ENCODE peak calls at places on chromosomes 1 and 21, in five cellular contexts. One of them, this sample, is unnamed.
A peak's percentile ranks its signal among the peaks of the same experiment; 100 is the strongest.

GRCh38 chr1:26959722-26960624 is at the start of gene KDF1:
- DNase-seq in HCT116: peak; percentile 61
- DNase-seq in T47D: peak; percentile 51
- DNase-seq in stimulated activated CD4-positive, alpha-beta T cell treated with anti-CD3 and anti-CD28 coated beads, Interleukin-2, amount 100 ng/mL, for 48 hours: no peak
- DNase-seq in AG09319: no peak
- DNase-seq in this sample: no peak

GRCh38 chr1:204150702-204151561 is 912 bp downstream of the ETNK2 start:
- DNase-seq in AG09319: no peak
- DNase-seq in HCT116: no peak
- DNase-seq in stimulated activated CD4-positive, alpha-beta T cell treated with anti-CD3 and anti-CD28 coated beads, Interleukin-2, amount 100 ng/mL, for 48 hours: no peak
- DNase-seq in T47D: no peak
- DNase-seq in this sample: no peak

GRCh38 chr1:200150721-200151120 is 123.2 kb downstream of the NR5A2 start:
- DNase-seq in HCT116: peak; percentile 51
- DNase-seq in T47D: peak; percentile 50
- DNase-seq in stimulated activated CD4-positive, alpha-beta T cell treated with anti-CD3 and anti-CD28 coated beads, Interleukin-2, amount 100 ng/mL, for 48 hours: no peak
- DNase-seq in AG09319: no peak
- DNase-seq in this sample: no peak

GRCh38 chr1:232558974-232559373 is 71.0 kb downstream of the SIPA1L2 start:
- DNase-seq in HCT116: no peak
- DNase-seq in stimulated activated CD4-positive, alpha-beta T cell treated with anti-CD3 and anti-CD28 coated beads, Interleukin-2, amount 100 ng/mL, for 48 hours: no peak
- DNase-seq in T47D: no peak
- DNase-seq in AG09319: no peak
- DNase-seq in this sample: no peak

GRCh38 chr1:56573311-56573710 is 6.1 kb downstream of the PLPP3 start:
- DNase-seq in stimulated activated CD4-positive, alpha-beta T cell treated with anti-CD3 and anti-CD28 coated beads, Interleukin-2, amount 100 ng/mL, for 48 hours: no peak
- DNase-seq in AG09319: no peak
- DNase-seq in HCT116: no peak
- DNase-seq in T47D: no peak
- DNase-seq in this sample: no peak

GRCh38 chr1:210310562-210310961 is 18.1 kb upstream of the HHAT start:
- DNase-seq in T47D: no peak
- DNase-seq in HCT116: no peak
- DNase-seq in stimulated activated CD4-positive, alpha-beta T cell treated with anti-CD3 and anti-CD28 coated beads, Interleukin-2, amount 100 ng/mL, for 48 hours: no peak
- DNase-seq in AG09319: no peak
- DNase-seq in this sample: no peak

GRCh38 chr1:83920320-83920719 is 78.6 kb downstream of the TTLL7 start:
- DNase-seq in AG09319: no peak
- DNase-seq in HCT116: no peak
- DNase-seq in stimulated activated CD4-positive, alpha-beta T cell treated with anti-CD3 and anti-CD28 coated beads, Interleukin-2, amount 100 ng/mL, for 48 hours: no peak
- DNase-seq in T47D: no peak
- DNase-seq in this sample: no peak

GRCh38 chr1:6357243-6357929 is 36.2 kb downstream of the ACOT7 start:
- DNase-seq in T47D: no peak
- DNase-seq in stimulated activated CD4-positive, alpha-beta T cell treated with anti-CD3 and anti-CD28 coated beads, Interleukin-2, amount 100 ng/mL, for 48 hours: no peak
- DNase-seq in HCT116: no peak
- DNase-seq in AG09319: no peak
- DNase-seq in this sample: no peak

GRCh38 chr1:156167536-156167935 is 14.2 kb downstream of the SEMA4A start:
- DNase-seq in HCT116: no peak
- DNase-seq in stimulated activated CD4-positive, alpha-beta T cell treated with anti-CD3 and anti-CD28 coated beads, Interleukin-2, amount 100 ng/mL, for 48 hours: no peak
- DNase-seq in AG09319: no peak
- DNase-seq in T47D: no peak
- DNase-seq in this sample: no peak

GRCh38 chr1:32014937-32015363 is 1.3 kb downstream of the KHDRBS1 start:
- DNase-seq in T47D: no peak
- DNase-seq in stimulated activated CD4-positive, alpha-beta T cell treated with anti-CD3 and anti-CD28 coated beads, Interleukin-2, amount 100 ng/mL, for 48 hours: no peak
- DNase-seq in AG09319: no peak
- DNase-seq in HCT116: no peak
- DNase-seq in this sample: no peak

GRCh38 chr1:38964140-38964548 is 22.5 kb upstream of the RHBDL2 start:
- DNase-seq in T47D: no peak
- DNase-seq in stimulated activated CD4-positive, alpha-beta T cell treated with anti-CD3 and anti-CD28 coated beads, Interleukin-2, amount 100 ng/mL, for 48 hours: no peak
- DNase-seq in AG09319: no peak
- DNase-seq in HCT116: no peak
- DNase-seq in this sample: no peak

GRCh38 chr1:169795687-169796086 is 980 bp upstream of the METTL18 start:
- DNase-seq in AG09319: no peak
- DNase-seq in T47D: no peak
- DNase-seq in stimulated activated CD4-positive, alpha-beta T cell treated with anti-CD3 and anti-CD28 coated beads, Interleukin-2, amount 100 ng/mL, for 48 hours: no peak
- DNase-seq in HCT116: no peak
- DNase-seq in this sample: no peak

GRCh38 chr21:43343992-43344886 is 82.7 kb downstream of the SIK1 start:
- DNase-seq in AG09319: no peak
- DNase-seq in stimulated activated CD4-positive, alpha-beta T cell treated with anti-CD3 and anti-CD28 coated beads, Interleukin-2, amount 100 ng/mL, for 48 hours: no peak
- DNase-seq in T47D: peak; percentile 73
- DNase-seq in HCT116: no peak
- DNase-seq in this sample: no peak

GRCh38 chr1:234713440-234713839 is 103.5 kb upstream of the IRF2BP2 start:
- DNase-seq in HCT116: no peak
- DNase-seq in AG09319: no peak
- DNase-seq in T47D: no peak
- DNase-seq in stimulated activated CD4-positive, alpha-beta T cell treated with anti-CD3 and anti-CD28 coated beads, Interleukin-2, amount 100 ng/mL, for 48 hours: no peak
- DNase-seq in this sample: no peak

GRCh38 chr1:55669308-55669707 is 454.1 kb upstream of the USP24 start:
- DNase-seq in stimulated activated CD4-positive, alpha-beta T cell treated with anti-CD3 and anti-CD28 coated beads, Interleukin-2, amount 100 ng/mL, for 48 hours: no peak
- DNase-seq in HCT116: no peak
- DNase-seq in T47D: no peak
- DNase-seq in AG09319: peak; percentile 48
- DNase-seq in this sample: no peak

GRCh38 chr1:199448641-199449040 is 578.9 kb upstream of the NR5A2 start:
- DNase-seq in stimulated activated CD4-positive, alpha-beta T cell treated with anti-CD3 and anti-CD28 coated beads, Interleukin-2, amount 100 ng/mL, for 48 hours: no peak
- DNase-seq in HCT116: no peak
- DNase-seq in T47D: no peak
- DNase-seq in AG09319: no peak
- DNase-seq in this sample: no peak

GRCh38 chr1:6248161-6248776 is 4.3 kb downstream of the HES3 start:
- DNase-seq in HCT116: no peak
- DNase-seq in T47D: no peak
- DNase-seq in AG09319: no peak
- DNase-seq in stimulated activated CD4-positive, alpha-beta T cell treated with anti-CD3 and anti-CD28 coated beads, Interleukin-2, amount 100 ng/mL, for 48 hours: no peak
- DNase-seq in this sample: no peak

GRCh38 chr1:37149296-37149695 is 115.0 kb upstream of the GRIK3 start:
- DNase-seq in AG09319: no peak
- DNase-seq in T47D: no peak
- DNase-seq in stimulated activated CD4-positive, alpha-beta T cell treated with anti-CD3 and anti-CD28 coated beads, Interleukin-2, amount 100 ng/mL, for 48 hours: no peak
- DNase-seq in HCT116: no peak
- DNase-seq in this sample: no peak

GRCh38 chr1:40630488-40631223 is 34.8 kb downstream of the RIMS3 start:
- DNase-seq in AG09319: no peak
- DNase-seq in HCT116: peak; percentile 31
- DNase-seq in T47D: no peak
- DNase-seq in stimulated activated CD4-positive, alpha-beta T cell treated with anti-CD3 and anti-CD28 coated beads, Interleukin-2, amount 100 ng/mL, for 48 hours: no peak
- DNase-seq in this sample: no peak

GRCh38 chr21:31034378-31034777 is 3.9 kb downstream of the KRTAP19-8 start:
- DNase-seq in AG09319: no peak
- DNase-seq in T47D: no peak
- DNase-seq in stimulated activated CD4-positive, alpha-beta T cell treated with anti-CD3 and anti-CD28 coated beads, Interleukin-2, amount 100 ng/mL, for 48 hours: no peak
- DNase-seq in HCT116: no peak
- DNase-seq in this sample: no peak

GRCh38 chr1:40462956-40463590 is 12.8 kb downstream of the ZFP69B start:
- DNase-seq in AG09319: no peak
- DNase-seq in T47D: no peak
- DNase-seq in stimulated activated CD4-positive, alpha-beta T cell treated with anti-CD3 and anti-CD28 coated beads, Interleukin-2, amount 100 ng/mL, for 48 hours: no peak
- DNase-seq in HCT116: no peak
- DNase-seq in this sample: no peak

GRCh38 chr1:207944571-207944970 is 33.6 kb upstream of the CD34 start:
- DNase-seq in HCT116: no peak
- DNase-seq in AG09319: no peak
- DNase-seq in T47D: no peak
- DNase-seq in stimulated activated CD4-positive, alpha-beta T cell treated with anti-CD3 and anti-CD28 coated beads, Interleukin-2, amount 100 ng/mL, for 48 hours: no peak
- DNase-seq in this sample: no peak

GRCh38 chr1:97412155-97412554 is 508.7 kb downstream of the DPYD start:
- DNase-seq in T47D: no peak
- DNase-seq in stimulated activated CD4-positive, alpha-beta T cell treated with anti-CD3 and anti-CD28 coated beads, Interleukin-2, amount 100 ng/mL, for 48 hours: no peak
- DNase-seq in AG09319: no peak
- DNase-seq in HCT116: no peak
- DNase-seq in this sample: no peak

GRCh38 chr1:234886081-234886874 is 242.4 kb downstream of the TOMM20 start:
- DNase-seq in HCT116: no peak
- DNase-seq in AG09319: no peak
- DNase-seq in T47D: no peak
- DNase-seq in stimulated activated CD4-positive, alpha-beta T cell treated with anti-CD3 and anti-CD28 coated beads, Interleukin-2, amount 100 ng/mL, for 48 hours: no peak
- DNase-seq in this sample: no peak

This sample was measured in stimulated activated effector memory CD8-positive, alpha-beta T cell treated with anti-CD3 and anti-CD28 coated beads, Interleukin-12 subunit alpha, Interleukin-12 subunit beta, amount 100 ng/mL, for 72 hours.